ENCODE peak calls at places on chromosomes 5 and 9, in seven cellular contexts. One of them, this sample, is unnamed.
A peak's percentile ranks its signal among the peaks of the same experiment; 100 is the strongest.

GRCh38 chr9:38026021-38026809 is 42.8 kb downstream of the SHB start:
- DNase-seq in activated naive CD8-positive, alpha-beta T cell treated with anti-CD3 and anti-CD28 coated beads, Interleukin-2, amount 50 U/mL, for 24 hours: no peak
- DNase-seq in colonic mucosa: no peak
- DNase-seq in C1 segment of cervical spinal cord: no peak
- DNase-seq in activated T-helper 1 cell treated with anti-CD3 and anti-CD28 coated beads, Interleukin-12 subunit alpha, Interleukin-12 subunit beta, Interleukin-2, Interleukin-4 antibody, amounts not matched to agents 30 ng/mL and 10 ng/mL and 1 ng/mL, durations not matched to agents 14 hours and 24 hours and 36 hours: no peak
- DNase-seq in IMR-90: peak; percentile 98
- DNase-seq in stimulated activated CD4-positive, alpha-beta T cell treated with anti-CD3 and anti-CD28 coated beads, Interleukin-2, amount 100 ng/mL, for 48 hours: no peak
- DNase-seq in this sample: no peak

GRCh38 chr5:88743231-88743879 is 139.6 kb downstream of the MEF2C start:
- DNase-seq in activated naive CD8-positive, alpha-beta T cell treated with anti-CD3 and anti-CD28 coated beads, Interleukin-2, amount 50 U/mL, for 24 hours: no peak
- DNase-seq in colonic mucosa: no peak
- DNase-seq in C1 segment of cervical spinal cord: no peak
- DNase-seq in activated T-helper 1 cell treated with anti-CD3 and anti-CD28 coated beads, Interleukin-12 subunit alpha, Interleukin-12 subunit beta, Interleukin-2, Interleukin-4 antibody, amounts not matched to agents 30 ng/mL and 10 ng/mL and 1 ng/mL, durations not matched to agents 14 hours and 24 hours and 36 hours: no peak
- DNase-seq in IMR-90: peak; percentile 20
- DNase-seq in stimulated activated CD4-positive, alpha-beta T cell treated with anti-CD3 and anti-CD28 coated beads, Interleukin-2, amount 100 ng/mL, for 48 hours: no peak
- DNase-seq in this sample: no peak

GRCh38 chr5:67065237-67065636 is 131.4 kb downstream of the CD180 start:
- DNase-seq in activated naive CD8-positive, alpha-beta T cell treated with anti-CD3 and anti-CD28 coated beads, Interleukin-2, amount 50 U/mL, for 24 hours: peak; percentile 5
- DNase-seq in colonic mucosa: no peak
- DNase-seq in C1 segment of cervical spinal cord: no peak
- DNase-seq in activated T-helper 1 cell treated with anti-CD3 and anti-CD28 coated beads, Interleukin-12 subunit alpha, Interleukin-12 subunit beta, Interleukin-2, Interleukin-4 antibody, amounts not matched to agents 30 ng/mL and 10 ng/mL and 1 ng/mL, durations not matched to agents 14 hours and 24 hours and 36 hours: no peak
- DNase-seq in IMR-90: no peak
- DNase-seq in stimulated activated CD4-positive, alpha-beta T cell treated with anti-CD3 and anti-CD28 coated beads, Interleukin-2, amount 100 ng/mL, for 48 hours: no peak
- DNase-seq in this sample: no peak

GRCh38 chr9:81542490-81542889 is 146.9 kb downstream of the TLE1 start:
- DNase-seq in activated naive CD8-positive, alpha-beta T cell treated with anti-CD3 and anti-CD28 coated beads, Interleukin-2, amount 50 U/mL, for 24 hours: no peak
- DNase-seq in colonic mucosa: no peak
- DNase-seq in C1 segment of cervical spinal cord: no peak
- DNase-seq in activated T-helper 1 cell treated with anti-CD3 and anti-CD28 coated beads, Interleukin-12 subunit alpha, Interleukin-12 subunit beta, Interleukin-2, Interleukin-4 antibody, amounts not matched to agents 30 ng/mL and 10 ng/mL and 1 ng/mL, durations not matched to agents 14 hours and 24 hours and 36 hours: no peak
- DNase-seq in IMR-90: no peak
- DNase-seq in stimulated activated CD4-positive, alpha-beta T cell treated with anti-CD3 and anti-CD28 coated beads, Interleukin-2, amount 100 ng/mL, for 48 hours: no peak
- DNase-seq in this sample: no peak

GRCh38 chr9:97109194-97109811 is 70.4 kb upstream of the CTSV start:
- DNase-seq in activated naive CD8-positive, alpha-beta T cell treated with anti-CD3 and anti-CD28 coated beads, Interleukin-2, amount 50 U/mL, for 24 hours: peak; percentile 29
- DNase-seq in colonic mucosa: peak; percentile 66
- DNase-seq in C1 segment of cervical spinal cord: peak; percentile 9
- DNase-seq in activated T-helper 1 cell treated with anti-CD3 and anti-CD28 coated beads, Interleukin-12 subunit alpha, Interleukin-12 subunit beta, Interleukin-2, Interleukin-4 antibody, amounts not matched to agents 30 ng/mL and 10 ng/mL and 1 ng/mL, durations not matched to agents 14 hours and 24 hours and 36 hours: peak; percentile 8
- DNase-seq in IMR-90: peak; percentile 6
- DNase-seq in stimulated activated CD4-positive, alpha-beta T cell treated with anti-CD3 and anti-CD28 coated beads, Interleukin-2, amount 100 ng/mL, for 48 hours: peak; percentile 30
- DNase-seq in this sample: peak; percentile 19

GRCh38 chr9:14096182-14096922 is 217.6 kb downstream of the NFIB start:
- DNase-seq in activated naive CD8-positive, alpha-beta T cell treated with anti-CD3 and anti-CD28 coated beads, Interleukin-2, amount 50 U/mL, for 24 hours: no peak
- DNase-seq in colonic mucosa: no peak
- DNase-seq in C1 segment of cervical spinal cord: no peak
- DNase-seq in activated T-helper 1 cell treated with anti-CD3 and anti-CD28 coated beads, Interleukin-12 subunit alpha, Interleukin-12 subunit beta, Interleukin-2, Interleukin-4 antibody, amounts not matched to agents 30 ng/mL and 10 ng/mL and 1 ng/mL, durations not matched to agents 14 hours and 24 hours and 36 hours: no peak
- DNase-seq in IMR-90: peak; percentile 62
- DNase-seq in stimulated activated CD4-positive, alpha-beta T cell treated with anti-CD3 and anti-CD28 coated beads, Interleukin-2, amount 100 ng/mL, for 48 hours: no peak
- DNase-seq in this sample: peak; percentile 4

GRCh38 chr5:74877624-74878304 is 11.6 kb upstream of the FAM169A start:
- DNase-seq in activated naive CD8-positive, alpha-beta T cell treated with anti-CD3 and anti-CD28 coated beads, Interleukin-2, amount 50 U/mL, for 24 hours: no peak
- DNase-seq in colonic mucosa: no peak
- DNase-seq in C1 segment of cervical spinal cord: peak; percentile 9
- DNase-seq in activated T-helper 1 cell treated with anti-CD3 and anti-CD28 coated beads, Interleukin-12 subunit alpha, Interleukin-12 subunit beta, Interleukin-2, Interleukin-4 antibody, amounts not matched to agents 30 ng/mL and 10 ng/mL and 1 ng/mL, durations not matched to agents 14 hours and 24 hours and 36 hours: no peak
- DNase-seq in IMR-90: no peak
- DNase-seq in stimulated activated CD4-positive, alpha-beta T cell treated with anti-CD3 and anti-CD28 coated beads, Interleukin-2, amount 100 ng/mL, for 48 hours: no peak
- DNase-seq in this sample: no peak

GRCh38 chr9:92970467-92970923 is 23.2 kb downstream of the FGD3 start:
- DNase-seq in activated naive CD8-positive, alpha-beta T cell treated with anti-CD3 and anti-CD28 coated beads, Interleukin-2, amount 50 U/mL, for 24 hours: no peak
- DNase-seq in colonic mucosa: no peak
- DNase-seq in C1 segment of cervical spinal cord: no peak
- DNase-seq in activated T-helper 1 cell treated with anti-CD3 and anti-CD28 coated beads, Interleukin-12 subunit alpha, Interleukin-12 subunit beta, Interleukin-2, Interleukin-4 antibody, amounts not matched to agents 30 ng/mL and 10 ng/mL and 1 ng/mL, durations not matched to agents 14 hours and 24 hours and 36 hours: no peak
- DNase-seq in IMR-90: peak; percentile 4
- DNase-seq in stimulated activated CD4-positive, alpha-beta T cell treated with anti-CD3 and anti-CD28 coated beads, Interleukin-2, amount 100 ng/mL, for 48 hours: no peak
- DNase-seq in this sample: no peak

GRCh38 chr9:17520264-17521058 is 58.4 kb upstream of the SH3GL2 start:
- DNase-seq in activated naive CD8-positive, alpha-beta T cell treated with anti-CD3 and anti-CD28 coated beads, Interleukin-2, amount 50 U/mL, for 24 hours: no peak
- DNase-seq in colonic mucosa: no peak
- DNase-seq in C1 segment of cervical spinal cord: no peak
- DNase-seq in activated T-helper 1 cell treated with anti-CD3 and anti-CD28 coated beads, Interleukin-12 subunit alpha, Interleukin-12 subunit beta, Interleukin-2, Interleukin-4 antibody, amounts not matched to agents 30 ng/mL and 10 ng/mL and 1 ng/mL, durations not matched to agents 14 hours and 24 hours and 36 hours: no peak
- DNase-seq in IMR-90: no peak
- DNase-seq in stimulated activated CD4-positive, alpha-beta T cell treated with anti-CD3 and anti-CD28 coated beads, Interleukin-2, amount 100 ng/mL, for 48 hours: no peak
- DNase-seq in this sample: no peak

GRCh38 chr5:162683280-162683679 is 615.7 kb downstream of the GABRG2 start:
- DNase-seq in activated naive CD8-positive, alpha-beta T cell treated with anti-CD3 and anti-CD28 coated beads, Interleukin-2, amount 50 U/mL, for 24 hours: no peak
- DNase-seq in colonic mucosa: peak; percentile 36
- DNase-seq in C1 segment of cervical spinal cord: no peak
- DNase-seq in activated T-helper 1 cell treated with anti-CD3 and anti-CD28 coated beads, Interleukin-12 subunit alpha, Interleukin-12 subunit beta, Interleukin-2, Interleukin-4 antibody, amounts not matched to agents 30 ng/mL and 10 ng/mL and 1 ng/mL, durations not matched to agents 14 hours and 24 hours and 36 hours: no peak
- DNase-seq in IMR-90: no peak
- DNase-seq in stimulated activated CD4-positive, alpha-beta T cell treated with anti-CD3 and anti-CD28 coated beads, Interleukin-2, amount 100 ng/mL, for 48 hours: no peak
- DNase-seq in this sample: no peak

GRCh38 chr9:136119259-136120118 is 814 bp upstream of the TMEM250 start:
- DNase-seq in activated naive CD8-positive, alpha-beta T cell treated with anti-CD3 and anti-CD28 coated beads, Interleukin-2, amount 50 U/mL, for 24 hours: peak; percentile 50
- DNase-seq in colonic mucosa: peak; percentile 51
- DNase-seq in C1 segment of cervical spinal cord: no peak
- DNase-seq in activated T-helper 1 cell treated with anti-CD3 and anti-CD28 coated beads, Interleukin-12 subunit alpha, Interleukin-12 subunit beta, Interleukin-2, Interleukin-4 antibody, amounts not matched to agents 30 ng/mL and 10 ng/mL and 1 ng/mL, durations not matched to agents 14 hours and 24 hours and 36 hours: no peak
- DNase-seq in IMR-90: peak; percentile 19
- DNase-seq in stimulated activated CD4-positive, alpha-beta T cell treated with anti-CD3 and anti-CD28 coated beads, Interleukin-2, amount 100 ng/mL, for 48 hours: no peak
- DNase-seq in this sample: peak; percentile 77

GRCh38 chr9:108885643-108886348 is 23.7 kb downstream of the ACTL7A start:
- DNase-seq in activated naive CD8-positive, alpha-beta T cell treated with anti-CD3 and anti-CD28 coated beads, Interleukin-2, amount 50 U/mL, for 24 hours: peak; percentile 71
- DNase-seq in colonic mucosa: peak; percentile 42
- DNase-seq in C1 segment of cervical spinal cord: no peak
- DNase-seq in activated T-helper 1 cell treated with anti-CD3 and anti-CD28 coated beads, Interleukin-12 subunit alpha, Interleukin-12 subunit beta, Interleukin-2, Interleukin-4 antibody, amounts not matched to agents 30 ng/mL and 10 ng/mL and 1 ng/mL, durations not matched to agents 14 hours and 24 hours and 36 hours: no peak
- DNase-seq in IMR-90: peak; percentile 84
- DNase-seq in stimulated activated CD4-positive, alpha-beta T cell treated with anti-CD3 and anti-CD28 coated beads, Interleukin-2, amount 100 ng/mL, for 48 hours: peak; percentile 61
- DNase-seq in this sample: peak; percentile 69

GRCh38 chr5:160507181-160507811 is 85.6 kb downstream of the PTTG1 start:
- DNase-seq in activated naive CD8-positive, alpha-beta T cell treated with anti-CD3 and anti-CD28 coated beads, Interleukin-2, amount 50 U/mL, for 24 hours: peak; percentile 14
- DNase-seq in colonic mucosa: no peak
- DNase-seq in C1 segment of cervical spinal cord: no peak
- DNase-seq in activated T-helper 1 cell treated with anti-CD3 and anti-CD28 coated beads, Interleukin-12 subunit alpha, Interleukin-12 subunit beta, Interleukin-2, Interleukin-4 antibody, amounts not matched to agents 30 ng/mL and 10 ng/mL and 1 ng/mL, durations not matched to agents 14 hours and 24 hours and 36 hours: no peak
- DNase-seq in IMR-90: peak; percentile 65
- DNase-seq in stimulated activated CD4-positive, alpha-beta T cell treated with anti-CD3 and anti-CD28 coated beads, Interleukin-2, amount 100 ng/mL, for 48 hours: no peak
- DNase-seq in this sample: no peak